ENCODE peak calls at places on chromosomes 2 and 18, in five cellular contexts. T is HCEC 1CT, A is fibroblast of pulmonary artery, L is AG09309, P is left ventricle myocardium inferior. W is an unnamed sample.

GRCh38 chr2:218323526-218324472 is 31.5 kb upstream of the TMBIM1 start:
- DNase-seq in T (peak; percentile 30), L (no peak), P (peak; percentile 30), A (peak; percentile 85), W (peak; percentile 57)

GRCh38 chr18:41745166-41746049 is 209.6 kb upstream of the PIK3C3 start:
- DNase-seq in T (peak; percentile 49), P (peak; percentile 16), A (peak; percentile 81), L (no peak), W (peak; percentile 74)

GRCh38 chr2:217905395-217905794 is 97.4 kb downstream of the TNS1 start:
- DNase-seq in P (peak; percentile 79), A (no peak), L (no peak), T (no peak), W (no peak)

GRCh38 chr2:165087933-165088901 is 115.6 kb downstream of the SCN3A start:
- DNase-seq in A (no peak), P (no peak), T (no peak), L (no peak), W (no peak)

GRCh38 chr2:9673914-9674481 is 43.2 kb upstream of the YWHAQ start:
- DNase-seq in P (no peak), A (no peak), L (no peak), T (no peak), W (no peak)

GRCh38 chr2:159209341-159210306 is 76.9 kb downstream of the WDSUB1 start:
- DNase-seq in L (no peak), A (no peak), P (no peak), T (no peak), W (no peak)

GRCh38 chr18:79881695-79882094 is 69.8 kb downstream of the SLC66A2 start:
- DNase-seq in A (no peak), P (no peak), T (no peak), L (no peak), W (no peak)

GRCh38 chr2:88860421-88861075 is 169.1 kb downstream of the RPIA start:
- DNase-seq in T (no peak), A (no peak), P (no peak), L (no peak), W (no peak)

GRCh38 chr2:69830045-69830905 is 815 bp downstream of the GMCL1 start:
- DNase-seq in L (no peak), A (peak; percentile 24), T (peak; percentile 22), P (peak; percentile 16), W (peak; percentile 65)

GRCh38 chr2:70767094-70767698 is 804 bp downstream of the ADD2 start:
- DNase-seq in T (no peak), P (no peak), A (no peak), L (no peak), W (no peak)

GRCh38 chr18:45920367-45920766 is 46.8 kb downstream of the EPG5 start:
- DNase-seq in L (peak; percentile 73), P (peak; percentile 86), T (peak; percentile 65), A (peak; percentile 86), W (peak; percentile 85)

GRCh38 chr2:169782513-169782912 is 16.2 kb upstream of the SSB start:
- DNase-seq in P (no peak), L (no peak), A (no peak), T (no peak), W (no peak)

GRCh38 chr2:230413465-230413864 is 2.5 kb upstream of the SP100 start:
- DNase-seq in T (no peak), P (no peak), A (no peak), L (no peak), W (no peak)

W was measured in ELR.